ENCODE peak calls at places on chromosomes 4 and X, in six cellular contexts. G is left ventricle myocardium inferior, Z is tibial artery, E is lower lobe of right lung, J is fibroblast of lung, U is cardiac muscle cell. D is an unnamed sample. For H3K36me3, the result is how much of the 10 kb centered on the place peaks cover.

GRCh38 chr4:38266616-38267015 is 306.4 kb downstream of the PTTG2 start:
- DNase-seq in G (no peak), Z (no peak), E (no peak), J (peak), U (no peak), D (no peak)

GRCh38 chr4:77151246-77151645 is 5.8 kb upstream of the CCNG2 start:
- DNase-seq in G (no peak), Z (no peak), E (no peak), J (no peak), U (no peak), D (no peak)

GRCh38 chrX:50111762-50112161 is 89.0 kb downstream of the AKAP4 start:
- DNase-seq in G (no peak), Z (no peak), E (peak), J (no peak), U (no peak), D (no peak)

GRCh38 chr4:38692421-38692820 is 28.4 kb downstream of the KLF3 start:
- DNase-seq in G (no peak), Z (no peak), E (no peak), J (no peak), U (no peak), D (no peak)

GRCh38 chr4:107380190-107380589 is 339.8 kb downstream of the PAPSS1 start:
- DNase-seq in G (no peak), Z (no peak), E (no peak), J (no peak), U (no peak), D (no peak)

GRCh38 chr4:16227462-16227868 is 1.2 kb upstream of the TAPT1 start:
- DNase-seq in G (peak), Z (peak), E (peak), J (peak), U (peak), D (peak)

GRCh38 chrX:123873956-123874355 is 14.1 kb downstream of the XIAP start:
- DNase-seq in G (no peak), Z (no peak), E (no peak), J (no peak), U (no peak), D (no peak)

GRCh38 chrX:103635436-103635835 is 6.7 kb downstream of the TCEAL1 start:
- DNase-seq in G (no peak), Z (no peak), E (no peak), J (no peak), U (no peak), D (no peak)

GRCh38 chr4:1348014-1348513 is 1.1 kb downstream of the UVSSA start:
- DNase-seq in G (no peak), Z (no peak), E (peak), J (no peak), U (no peak), D (no peak)

GRCh38 chrX:111035256-111035655 is 60.7 kb upstream of the PAK3 start:
- DNase-seq in G (no peak), Z (no peak), E (no peak), J (no peak), U (no peak), D (no peak)

GRCh38 chr4:38157592-38157991 is 197.4 kb downstream of the PTTG2 start:
- DNase-seq in G (no peak), Z (no peak), E (no peak), J (no peak), U (no peak), D (no peak)

GRCh38 chr4:72432282-72432681 is 136.7 kb downstream of the ADAMTS3 start:
- DNase-seq in G (no peak), Z (no peak), E (no peak), J (peak), U (no peak), D (no peak)

GRCh38 chrX:130631011-130631410 is 229.2 kb downstream of the RBMX2 start:
- DNase-seq in G (no peak), Z (no peak), E (no peak), J (no peak), U (peak), D (no peak)

GRCh38 chr4:3471098-3471760 is 8.1 kb downstream of the DOK7 start:
- DNase-seq in G (no peak), Z (peak), E (peak), J (no peak), U (no peak), D (no peak)

GRCh38 chr4:165580379-165580905 is 201.6 kb downstream of the CPE start:
- DNase-seq in G (no peak), Z (no peak), E (no peak), J (peak), U (peak), D (no peak)

GRCh38 chrX:1734806-1735205 is 119.9 kb downstream of the ASMT start:
- DNase-seq in G (no peak), Z (no peak), E (no peak), J (no peak), U (no peak), D (no peak)

GRCh38 chr4:151129801-151130200 is 30.4 kb downstream of the RPS3A start:
- DNase-seq in G (no peak), Z (no peak), E (no peak), J (no peak), U (no peak), D (no peak)
- H3K27ac ChIP-seq in G (peak), Z (no peak), E (no peak), J (no peak), U (no peak), D (no peak)

DNA sequence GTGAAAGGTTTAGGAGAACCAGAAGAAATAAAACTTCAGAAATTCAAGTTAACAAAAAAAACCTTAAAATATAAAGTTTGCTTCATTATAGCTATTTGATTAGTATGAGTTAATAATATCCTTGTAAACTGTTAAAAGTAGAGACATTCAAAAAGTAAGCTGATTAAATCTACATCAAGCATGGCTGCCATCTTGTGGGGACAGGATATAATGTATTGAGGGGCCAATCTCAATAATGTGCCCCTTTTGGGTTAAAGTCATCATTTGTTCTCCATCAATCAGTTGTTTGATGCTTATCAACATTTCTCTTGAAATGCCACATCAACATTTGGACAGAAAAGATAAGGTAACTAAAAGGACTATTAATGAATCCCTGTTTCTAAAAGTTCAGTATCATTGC is 4.6 kb upstream of the GRID2 start:
- DNase-seq in G (no peak), Z (no peak), E (no peak), J (peak), U (no peak), D (no peak)
- TF ChIP-seq CTCF in G (peak), Z (no peak), E (no peak), J (peak), U (peak), D (no peak)

GRCh38 chrX:53538781-53539180 is 104.6 kb upstream of the HSD17B10 start:
- DNase-seq in G (no peak), Z (no peak), E (no peak), J (no peak), U (no peak), D (no peak)
- H3K36me3 ChIP-seq in G (half or more), Z (half or more), E (half or more), J (under half), U (under half), D (under half)

DNA sequence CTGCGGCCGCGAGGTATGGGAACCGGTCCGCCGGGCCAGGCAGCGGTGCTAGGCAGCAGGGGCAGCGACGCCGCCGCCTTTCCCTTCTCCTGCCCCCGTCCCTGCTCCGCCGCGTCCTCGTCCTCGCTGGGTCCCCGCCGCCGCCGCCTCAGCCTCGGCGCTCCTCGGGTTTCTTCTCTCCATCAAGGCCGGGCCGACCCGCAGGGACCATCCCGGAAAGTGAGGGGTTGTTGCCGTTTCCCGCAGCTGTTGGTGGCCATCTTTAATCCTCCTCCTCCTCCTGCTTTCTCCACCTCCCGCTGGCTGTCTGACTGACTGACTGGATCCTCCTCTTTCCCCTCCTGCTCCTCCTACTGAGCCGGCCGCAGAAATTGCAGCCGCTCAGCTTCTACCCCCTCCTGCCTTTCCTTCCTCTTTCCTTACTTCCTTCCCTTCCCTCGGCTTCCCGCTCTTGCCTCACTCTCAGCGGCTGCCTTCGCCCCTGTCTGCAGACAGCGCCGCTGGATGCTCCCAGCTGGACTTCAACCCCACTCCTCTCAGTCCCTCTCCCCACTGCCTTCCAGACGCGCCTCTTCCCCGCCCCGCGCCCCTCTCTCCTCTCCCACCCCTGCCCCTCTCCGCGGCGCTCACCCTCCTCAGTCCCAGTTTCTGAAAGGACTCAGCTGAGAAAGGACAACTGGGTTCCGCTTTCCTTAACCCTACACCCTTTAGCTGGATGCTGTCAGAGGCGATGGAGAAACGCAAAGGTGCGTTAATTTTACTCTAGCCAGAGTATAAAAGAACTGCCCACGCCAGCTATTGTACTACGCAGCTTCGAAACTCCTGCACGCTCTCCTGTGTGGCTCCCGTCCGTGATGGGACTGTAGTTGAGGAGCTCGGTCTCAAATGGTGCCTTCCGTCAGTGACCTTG is at the start of gene WDFY3:
- DNase-seq in G (peak), Z (peak), E (peak), J (peak), U (peak), D (peak)
- H3K27ac ChIP-seq in G (peak), Z (peak), E (peak), J (peak), U (peak), D (peak)

DNA sequence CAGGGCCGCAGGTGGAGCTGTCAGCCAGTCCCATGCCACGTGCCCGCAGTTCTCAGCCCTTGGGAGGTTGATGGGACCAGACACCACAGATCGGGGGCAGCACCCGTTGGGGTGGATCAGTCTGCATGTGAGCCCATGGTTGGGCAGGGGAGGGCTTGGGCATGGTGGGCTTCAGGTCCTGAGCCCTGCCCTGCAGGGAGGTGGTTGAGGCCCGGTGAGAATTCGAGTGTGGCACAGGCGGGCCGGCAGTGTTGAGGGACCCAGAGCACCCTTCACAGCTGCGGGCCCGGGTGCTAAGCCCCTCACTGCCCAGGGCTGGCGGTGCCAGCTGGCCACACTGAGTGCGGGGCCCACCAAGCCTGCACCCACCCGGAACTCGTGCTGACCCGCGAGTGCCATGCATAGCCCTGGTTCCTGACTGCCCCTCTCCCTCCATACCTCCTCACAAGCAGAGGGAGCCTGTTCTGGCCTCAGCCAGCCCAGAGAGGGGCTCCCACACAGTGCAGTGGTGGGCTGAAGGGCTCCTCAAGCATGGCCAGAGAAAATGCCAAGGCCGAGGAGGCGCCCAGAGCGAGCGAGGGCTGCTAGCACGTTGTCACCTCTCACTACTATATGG is 696.1 kb downstream of the TGIF2LX start:
- DNase-seq in G (no peak), Z (no peak), E (no peak), J (no peak), U (no peak), D (no peak)
- TF ChIP-seq CTCF in G (no peak), Z (no peak), E (no peak), J (no peak), U (no peak), D (no peak)

GRCh38 chrX:53550756-53551463 is 116.7 kb upstream of the HSD17B10 start:
- DNase-seq in G (no peak), Z (no peak), E (no peak), J (no peak), U (no peak), D (no peak)
- H3K36me3 ChIP-seq in G (half or more), Z (half or more), E (half or more), J (under half), U (under half), D (under half)

DNA sequence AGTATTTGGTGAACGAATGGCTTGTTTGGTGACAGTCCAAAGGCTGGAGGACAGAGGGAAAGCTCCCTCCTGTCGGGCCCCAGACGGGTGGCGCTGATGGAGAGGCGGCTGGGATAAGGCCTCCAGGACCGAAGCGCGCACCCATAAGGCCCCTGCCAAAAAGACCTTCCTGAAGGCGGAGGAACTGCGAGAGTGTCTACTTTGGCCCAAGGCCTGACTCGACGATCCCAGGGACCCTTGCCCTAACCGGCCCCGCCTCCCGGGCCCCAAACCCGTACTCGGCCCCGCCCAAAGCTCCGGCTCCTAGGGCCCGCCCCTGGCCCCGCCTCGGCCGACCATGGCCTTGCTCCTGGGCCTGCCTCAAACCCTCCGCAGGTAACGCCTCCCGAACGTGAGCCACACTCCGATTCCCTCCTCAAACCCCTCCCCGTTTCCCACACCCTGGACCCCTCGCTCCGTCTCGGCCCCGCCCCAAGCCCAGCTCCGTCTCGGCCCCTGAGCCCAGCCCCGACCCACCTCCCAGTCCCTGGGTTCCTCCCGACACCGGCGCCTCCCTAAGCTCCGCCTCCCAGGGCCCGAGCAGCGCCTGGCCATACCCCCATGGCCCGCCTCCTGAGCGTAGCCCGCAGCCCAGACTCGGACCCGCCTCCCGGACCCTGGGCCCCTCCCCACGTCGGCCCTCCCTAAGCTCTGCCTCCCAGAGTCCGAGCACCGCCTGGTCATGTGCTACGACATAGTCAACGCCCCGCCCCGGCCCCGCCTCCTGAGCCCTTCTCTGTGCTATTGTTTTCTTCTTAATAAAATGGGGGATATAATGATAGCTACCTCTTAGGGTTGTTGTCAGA is 90.0 kb upstream of the DRD5 start:
- DNase-seq in G (peak), Z (peak), E (peak), J (peak), U (peak), D (peak)
- H3K27ac ChIP-seq in G (peak), Z (peak), E (peak), J (no peak), U (peak), D (peak)